ENCODE peak calls at places on chromosome 3, in nine cellular contexts. V, N, W, I, X, A, H, Y and Z are unnamed samples.

GRCh38 chr3:32297366-32297765 is 58.9 kb downstream of the CMTM8 start:
- DNase-seq in W (no peak), I (no peak), Y (no peak), N (no peak), X (no peak), A (no peak), H (no peak), V (no peak), Z (no peak)

GRCh38 chr3:76842232-76842631 is 197.7 kb upstream of the ROBO2 start:
- DNase-seq in I (no peak), X (no peak), A (no peak), W (no peak), V (no peak), Y (no peak), N (no peak), H (no peak), Z (no peak)

GRCh38 chr3:535566-536416 is 339.2 kb downstream of the CHL1 start:
- DNase-seq in H (peak), I (peak), N (peak), X (peak), W (peak), Y (no peak), A (no peak), V (peak), Z (no peak)

GRCh38 chr3:101892648-101893047 is 43.3 kb downstream of the NFKBIZ start:
- DNase-seq in A (no peak), X (no peak), H (no peak), I (no peak), N (no peak), Y (no peak), V (no peak), W (no peak), Z (no peak)

GRCh38 chr3:46096336-46096735 is 69.1 kb upstream of the XCR1 start:
- DNase-seq in H (no peak), Y (no peak), A (no peak), W (no peak), N (no peak), V (no peak), I (no peak), X (no peak), Z (no peak)

GRCh38 chr3:16697437-16698258 is 92.4 kb upstream of the DAZL start:
- DNase-seq in N (no peak), W (peak), H (no peak), V (peak), X (peak), I (no peak), A (no peak), Y (no peak), Z (peak)

GRCh38 chr3:31164398-31164797 is 269.9 kb upstream of the GADL1 start:
- DNase-seq in X (no peak), I (no peak), W (no peak), A (no peak), N (no peak), V (no peak), Y (no peak), H (no peak), Z (no peak)

GRCh38 chr3:78050276-78051080 is 1010.6 kb downstream of the ROBO2 start:
- DNase-seq in H (no peak), N (no peak), X (peak), Y (no peak), A (no peak), W (peak), I (no peak), V (peak), Z (no peak)

GRCh38 chr3:68436619-68437411 is 495.5 kb downstream of the TAFA4 start:
- DNase-seq in N (no peak), V (no peak), I (no peak), X (no peak), Y (peak), H (no peak), W (no peak), A (no peak), Z (no peak)

GRCh38 chr3:113537155-113537554 is 4.8 kb downstream of the SIDT1 start:
- DNase-seq in W (no peak), H (no peak), X (no peak), N (no peak), I (no peak), A (no peak), V (no peak), Y (no peak), Z (no peak)

GRCh38 chr3:50261505-50261904 is 7.4 kb upstream of the SEMA3B start:
- DNase-seq in I (no peak), X (no peak), W (no peak), A (no peak), Y (no peak), N (no peak), V (no peak), H (peak), Z (no peak)

GRCh38 chr3:13073042-13073906 is at the start of gene IQSEC1:
- DNase-seq in Y (no peak), H (no peak), X (peak), W (peak), N (peak), V (peak), A (no peak), I (peak), Z (no peak)

GRCh38 chr3:14803101-14803980 is 15.4 kb upstream of the FGD5 start:
- DNase-seq in A (no peak), X (peak), N (peak), W (no peak), I (peak), H (peak), Y (no peak), V (no peak), Z (no peak)

GRCh38 chr3:52091566-52092290 is 35.4 kb upstream of the DUSP7 start:
- DNase-seq in Y (no peak), I (peak), X (peak), N (peak), V (peak), H (peak), A (no peak), W (peak), Z (peak)

GRCh38 chr3:127539366-127540060 is 51.0 kb downstream of the TPRA1 start:
- DNase-seq in W (no peak), I (no peak), A (no peak), V (no peak), X (no peak), H (no peak), N (no peak), Y (no peak), Z (no peak)

GRCh38 chr3:134326126-134326525 is 48.1 kb downstream of the AMOTL2 start:
- DNase-seq in N (no peak), A (no peak), I (peak), Y (no peak), H (no peak), X (no peak), V (no peak), W (no peak), Z (no peak)

GRCh38 chr3:188656196-188656982 is 502.4 kb downstream of the LPP start:
- DNase-seq in H (no peak), V (peak), A (no peak), I (no peak), Y (no peak), N (no peak), W (peak), X (peak), Z (peak)

GRCh38 chr3:89303721-89304120 is 196.3 kb downstream of the EPHA3 start:
- DNase-seq in Y (no peak), A (no peak), H (no peak), N (no peak), X (peak), I (no peak), W (peak), V (peak), Z (peak)

GRCh38 chr3:23685484-23686258 is 120.1 kb upstream of the UBE2E1 start:
- DNase-seq in I (peak), X (peak), N (no peak), A (peak), V (peak), Y (peak), W (peak), H (peak), Z (peak)

GRCh38 chr3:30124435-30125390 is 481.7 kb upstream of the TGFBR2 start:
- DNase-seq in A (no peak), X (peak), Y (peak), H (no peak), V (peak), N (no peak), W (peak), I (no peak), Z (peak)

GRCh38 chr3:192802957-192803899 is 75.9 kb upstream of the FGF12 start:
- DNase-seq in X (peak), Y (peak), N (no peak), A (no peak), I (no peak), H (no peak), W (peak), V (peak), Z (no peak)

GRCh38 chr3:62415312-62415791 is 42.0 kb upstream of the FEZF2 start:
- DNase-seq in N (no peak), H (no peak), Y (no peak), A (no peak), X (no peak), I (no peak), V (no peak), W (no peak), Z (no peak)

GRCh38 chr3:249587-250262 is 53.2 kb downstream of the CHL1 start:
- DNase-seq in V (no peak), H (no peak), W (no peak), A (no peak), N (no peak), I (no peak), X (no peak), Y (no peak), Z (no peak)

GRCh38 chr3:143628971-143629370 is 219.3 kb downstream of the SLC9A9 start:
- DNase-seq in H (no peak), A (no peak), Y (no peak), X (no peak), V (peak), W (peak), N (no peak), I (no peak), Z (no peak)

GRCh38 chr3:143421556-143421955 is 302.0 kb downstream of the CHST2 start:
- DNase-seq in W (no peak), X (peak), I (no peak), Y (no peak), H (no peak), N (no peak), A (no peak), V (peak), Z (no peak)

GRCh38 chr3:124671123-124671522 is 59.1 kb upstream of the UMPS start:
- DNase-seq in Y (no peak), A (no peak), I (no peak), N (no peak), H (no peak), X (no peak), W (no peak), V (no peak), Z (no peak)

GRCh38 chr3:28916713-28917499 is 364.0 kb upstream of the RBMS3 start:
- DNase-seq in W (peak), N (no peak), A (peak), X (peak), I (peak), Y (peak), H (peak), V (peak), Z (peak)

GRCh38 chr3:26652157-26652556 is 29.6 kb downstream of the LRRC3B start:
- DNase-seq in X (no peak), W (no peak), Y (no peak), V (no peak), I (peak), A (no peak), N (no peak), H (peak), Z (peak)

GRCh38 chr3:40583691-40584090 is 58.9 kb downstream of the ZNF621 start:
- DNase-seq in H (no peak), Y (no peak), A (no peak), V (no peak), X (no peak), I (no peak), W (no peak), N (no peak), Z (no peak)

GRCh38 chr3:29335438-29335837 is 54.6 kb downstream of the RBMS3 start:
- DNase-seq in A (peak), H (peak), I (peak), Y (peak), V (peak), X (peak), W (peak), N (peak), Z (peak)

GRCh38 chr3:9130318-9131110 is 118.9 kb downstream of the SRGAP3 start:
- DNase-seq in W (no peak), Y (no peak), A (no peak), V (peak), X (no peak), N (no peak), I (no peak), H (no peak), Z (no peak)

GRCh38 chr3:126522363-126522788 is 1.6 kb upstream of the CHST13 start:
- DNase-seq in X (peak), A (peak), I (peak), H (peak), V (peak), W (peak), N (peak), Y (no peak), Z (no peak)

DNA sequence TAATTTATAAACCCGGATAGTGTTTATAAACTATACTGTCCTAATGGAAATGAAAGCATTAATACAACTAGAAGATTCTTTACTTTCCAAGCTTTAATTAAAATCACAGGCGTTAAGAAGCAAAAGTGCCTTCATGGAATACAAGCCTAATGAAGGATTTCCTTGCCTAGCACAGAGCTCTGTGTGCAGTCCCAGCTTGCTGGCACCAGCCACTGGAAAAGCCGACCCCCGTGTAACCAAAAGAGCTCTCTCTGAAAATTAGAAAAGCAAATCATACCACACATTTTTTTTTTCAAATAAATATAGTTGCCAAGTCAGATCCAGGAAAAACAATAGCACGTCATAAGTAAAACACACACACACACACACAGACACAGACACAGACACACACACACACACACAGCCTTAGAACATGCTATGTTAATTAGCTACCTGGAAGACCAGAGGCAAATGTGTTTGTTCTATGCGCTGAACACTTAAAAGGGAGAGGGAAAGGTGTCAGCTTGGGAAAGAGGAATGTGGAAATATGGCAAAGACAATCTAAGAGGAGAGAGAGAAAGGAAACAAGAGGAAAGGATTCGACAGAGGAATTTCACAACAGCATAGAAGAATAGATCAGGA is 1084.2 kb downstream of the TUSC7 start:
- DNase-seq in W (peak), H (no peak), X (no peak), A (no peak), V (peak), I (no peak), N (no peak), Y (no peak), Z (no peak)
- H3K4me3 ChIP-seq in W (no peak), H (no peak), X (no peak), A (no peak), V (peak), I (no peak), N (no peak), Y (no peak), Z (no peak)

GRCh38 chr3:115071611-115072010 is 75.5 kb downstream of the ZBTB20 start:
- DNase-seq in W (peak), A (no peak), Y (peak), I (no peak), N (no peak), V (peak), X (peak), H (no peak), Z (peak)
- H3K4me3 ChIP-seq in W (no peak), A (no peak), Y (no peak), I (peak), N (no peak), V (peak), X (no peak), H (no peak), Z (no peak)

GRCh38 chr3:185316740-185317407 is 46.1 kb upstream of the MAP3K13 start:
- DNase-seq in V (no peak), I (no peak), X (peak), A (no peak), N (no peak), Y (no peak), W (peak), H (no peak), Z (no peak)
- H3K4me3 ChIP-seq in V (no peak), I (no peak), X (no peak), A (no peak), N (no peak), Y (no peak), W (no peak), H (no peak), Z (no peak)

GRCh38 chr3:156552973-156553372 is 1.9 kb downstream of the SSR3 start:
- DNase-seq in N (no peak), Y (no peak), A (no peak), V (no peak), H (no peak), X (no peak), I (no peak), W (no peak), Z (no peak)
- H3K4me3 ChIP-seq in N (peak), Y (peak), A (no peak), V (peak), H (peak), X (no peak), I (peak), W (no peak), Z (peak)

GRCh38 chr3:140376136-140376889 is 301.6 kb upstream of the TRIM42 start:
- DNase-seq in X (no peak), N (no peak), H (no peak), I (no peak), A (no peak), V (no peak), W (no peak), Y (no peak), Z (no peak)

GRCh38 chr3:140368223-140368811 is 309.5 kb upstream of the TRIM42 start:
- DNase-seq in V (no peak), W (no peak), A (no peak), H (no peak), N (no peak), Y (no peak), X (no peak), I (no peak), Z (no peak)

GRCh38 chr3:140365872-140366697 is 311.8 kb upstream of the TRIM42 start:
- DNase-seq in H (no peak), V (no peak), A (no peak), Y (no peak), N (no peak), X (no peak), I (no peak), W (no peak), Z (no peak)

GRCh38 chr3:140375002-140375401 is 302.9 kb upstream of the TRIM42 start:
- DNase-seq in H (no peak), I (no peak), A (no peak), Y (no peak), W (no peak), N (no peak), V (no peak), X (no peak), Z (no peak)

DNA sequence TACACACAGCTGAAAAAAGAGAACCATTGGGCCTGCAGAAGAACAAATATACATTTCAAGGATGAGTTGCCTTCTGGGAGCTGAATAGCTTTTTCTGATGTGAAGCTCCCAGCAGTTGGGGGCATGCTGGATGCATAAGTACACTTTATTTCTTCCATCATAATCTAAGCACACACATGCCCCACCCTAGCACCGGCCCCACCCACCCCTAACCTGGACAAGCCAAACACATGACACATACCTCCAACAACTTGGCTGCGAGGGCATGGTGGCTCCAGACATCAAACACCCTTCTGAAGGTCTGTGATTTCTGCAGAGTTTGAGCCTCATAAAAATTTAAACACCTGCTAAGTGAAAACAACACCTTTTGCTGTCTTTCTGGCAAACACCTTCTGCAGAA is 307.2 kb upstream of the TRIM42 start:
- DNase-seq in N (no peak), W (no peak), V (no peak), I (no peak), Y (no peak), X (no peak), H (no peak), A (no peak), Z (no peak)
- H3K4me3 ChIP-seq in N (no peak), W (no peak), V (no peak), I (no peak), Y (no peak), X (no peak), H (no peak), A (no peak), Z (no peak)

DNA sequence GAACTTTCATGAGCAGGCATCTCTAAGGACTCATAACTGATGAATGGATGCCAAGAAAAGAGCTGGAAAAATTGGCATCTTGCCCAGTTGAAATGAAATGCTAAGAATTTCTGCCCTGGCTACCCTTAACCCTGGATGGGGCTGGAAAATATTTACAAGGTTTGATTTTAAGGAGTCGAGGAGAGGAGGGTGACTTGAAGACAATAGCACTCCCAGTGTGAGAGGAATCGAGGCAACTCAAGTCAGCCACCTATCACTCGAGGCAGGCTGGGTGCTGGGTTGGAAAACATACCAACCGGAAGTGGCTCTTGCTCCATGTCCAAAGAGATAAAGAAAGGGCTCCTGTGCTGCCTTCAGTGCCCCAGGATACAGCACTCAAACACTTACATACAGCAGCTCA is 5.1 kb downstream of the PRICKLE2 start:
- DNase-seq in Y (no peak), A (no peak), H (no peak), N (no peak), X (peak), W (peak), V (peak), I (no peak), Z (no peak)
- H3K4me3 ChIP-seq in Y (no peak), A (no peak), H (no peak), N (no peak), X (no peak), W (no peak), V (no peak), I (no peak), Z (no peak)

GRCh38 chr3:138947303-138948121 is 495 bp downstream of the FOXL2NB start:
- DNase-seq in V (no peak), N (no peak), Y (no peak), I (no peak), H (no peak), W (no peak), A (no peak), X (no peak), Z (no peak)
- H3K4me3 ChIP-seq in V (peak), N (peak), Y (peak), I (peak), H (peak), W (no peak), A (peak), X (peak), Z (peak)

DNA sequence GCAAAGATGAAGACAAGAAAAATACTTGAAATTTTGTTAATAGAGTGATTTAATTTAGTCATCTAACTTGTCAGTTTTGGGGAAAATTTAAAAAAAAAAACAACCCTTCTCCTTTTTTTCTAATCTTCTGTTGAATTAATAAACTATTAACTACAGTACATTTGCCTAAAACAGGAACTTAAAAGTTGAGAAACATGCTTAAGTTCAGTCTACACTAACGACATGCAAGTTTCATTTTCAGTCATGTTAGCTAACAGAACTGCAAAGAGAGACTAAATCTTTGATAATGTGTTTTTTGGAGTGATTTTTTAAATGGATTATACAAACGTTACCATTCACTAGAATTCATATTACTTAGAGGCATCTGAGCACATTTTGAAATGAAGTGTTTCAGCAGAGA is 71.9 kb upstream of the MBNL1 start:
- DNase-seq in N (no peak), X (no peak), I (no peak), H (no peak), Y (no peak), W (no peak), V (no peak), A (no peak), Z (no peak)
- H3K4me3 ChIP-seq in N (peak), X (no peak), I (peak), H (peak), Y (no peak), W (no peak), V (no peak), A (no peak), Z (no peak)

DNA sequence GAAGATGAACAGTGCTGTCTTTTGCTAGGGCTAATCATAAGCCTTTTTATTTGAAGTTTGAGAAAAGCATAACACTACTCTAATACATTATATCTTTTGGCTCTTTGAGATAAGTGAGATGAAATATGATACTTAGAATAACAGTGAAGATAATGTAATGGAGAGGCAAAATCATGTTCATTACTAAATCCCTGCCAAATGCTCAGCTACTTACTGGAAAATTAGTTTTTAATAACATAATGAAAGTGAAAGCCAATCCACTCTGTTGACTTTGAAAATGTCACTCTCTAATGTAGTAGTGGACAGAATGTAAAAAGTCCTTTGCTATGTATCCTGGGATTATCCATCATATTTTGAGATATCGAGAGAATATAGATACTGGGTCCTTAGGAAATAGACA is 35.9 kb upstream of the MYH15 start:
- DNase-seq in X (peak), N (no peak), Y (no peak), A (no peak), I (no peak), W (peak), V (no peak), H (no peak), Z (no peak)
- H3K4me3 ChIP-seq in X (no peak), N (peak), Y (no peak), A (no peak), I (no peak), W (no peak), V (no peak), H (no peak), Z (no peak)